ENCODE peak calls at places on chromosome 10, in nine cellular contexts. D is foreskin melanocyte; O is posterior vena cava; V is CD4-positive, CD25-positive, alpha-beta regulatory T cell; Z is kidney glomerular epithelial cell; P is progenitor cell of endocrine pancreas; T is RWPE1; K is stomach; U is NCI-H1417. N is an unnamed sample.

GRCh38 chr10:114408968-114409444 is 4.7 kb upstream of the AFAP1L2 start:
- DNase-seq in D (no peak), O (no peak), V (no peak), Z (no peak), P (no peak), T (no peak), K (no peak), U (no peak), N (no peak)

GRCh38 chr10:47370878-47371277 is 13.2 kb downstream of the ZNF488 start:
- DNase-seq in D (no peak), O (peak), V (no peak), Z (no peak), P (no peak), T (no peak), K (peak), U (no peak), N (no peak)

GRCh38 chr10:120765241-120765803 is 85.8 kb upstream of the WDR11 start:
- DNase-seq in D (no peak), O (no peak), V (no peak), Z (no peak), P (no peak), T (no peak), K (no peak), U (peak), N (no peak)

GRCh38 chr10:49023752-49024151 is 84.1 kb upstream of the LRRC18 start:
- DNase-seq in D (no peak), O (no peak), V (no peak), Z (no peak), P (no peak), T (no peak), K (no peak), U (no peak), N (no peak)

GRCh38 chr10:51297438-51297837 is 223.2 kb downstream of the PRKG1 start:
- DNase-seq in D (no peak), O (no peak), V (no peak), Z (no peak), P (no peak), T (peak), K (no peak), U (no peak), N (no peak)

GRCh38 chr10:79347226-79347893 is at the start of gene PPIF:
- DNase-seq in D (peak), O (peak), V (peak), Z (peak), P (peak), T (peak), K (peak), U (peak), N (peak)

GRCh38 chr10:126458453-126458852 is 70.2 kb upstream of the ADAM12 start:
- DNase-seq in D (no peak), O (no peak), V (no peak), Z (no peak), P (no peak), T (no peak), K (no peak), U (no peak), N (no peak)

GRCh38 chr10:119131512-119132240 is 27.8 kb downstream of the DENND10 start:
- DNase-seq in D (no peak), O (no peak), V (peak), Z (peak), P (no peak), T (no peak), K (no peak), U (peak), N (peak)

GRCh38 chr10:72424561-72424960 is 69.8 kb upstream of the DNAJB12 start:
- DNase-seq in D (peak), O (no peak), V (no peak), Z (no peak), P (no peak), T (no peak), K (no peak), U (no peak), N (no peak)

GRCh38 chr10:111347386-111348005 is 270.7 kb downstream of the ADRA2A start:
- DNase-seq in D (peak), O (no peak), V (no peak), Z (no peak), P (no peak), T (no peak), K (peak), U (peak), N (no peak)

GRCh38 chr10:88661018-88661417 is 3.2 kb upstream of the LIPF start:
- DNase-seq in D (no peak), O (no peak), V (no peak), Z (no peak), P (no peak), T (no peak), K (no peak), U (no peak), N (peak)

GRCh38 chr10:83760142-83760541 is 379.2 kb upstream of the GHITM start:
- DNase-seq in D (no peak), O (no peak), V (no peak), Z (no peak), P (no peak), T (no peak), K (no peak), U (no peak), N (no peak)

GRCh38 chr10:78045237-78045636 is 11.6 kb downstream of the RPS24 start:
- DNase-seq in D (no peak), O (peak), V (no peak), Z (no peak), P (no peak), T (no peak), K (no peak), U (no peak), N (no peak)

GRCh38 chr10:119713744-119714483 is 11.9 kb upstream of the INPP5F start:
- DNase-seq in D (peak), O (no peak), V (no peak), Z (no peak), P (no peak), T (no peak), K (no peak), U (no peak), N (no peak)

GRCh38 chr10:31582365-31583052 is 263.5 kb downstream of the ZEB1 start:
- DNase-seq in D (no peak), O (no peak), V (no peak), Z (no peak), P (no peak), T (no peak), K (no peak), U (no peak), N (peak)

GRCh38 chr10:132058793-132059759 is 6.7 kb upstream of the JAKMIP3 start:
- DNase-seq in D (no peak), O (peak), V (no peak), Z (no peak), P (no peak), T (no peak), K (no peak), U (no peak), N (no peak)

GRCh38 chr10:71693377-71693776 is 26.2 kb downstream of the C10orf105 start:
- DNase-seq in D (no peak), O (no peak), V (no peak), Z (peak), P (no peak), T (no peak), K (no peak), U (no peak), N (no peak)

N was measured in SW480.